ENCODE peak calls at places on chromosomes 3 and 15, in four cellular contexts. One of them, this sample, is unnamed.

GRCh38 chr15:83287541-83288027 is 3.1 kb upstream of the BNC1 start:
- DNase-seq in uterus: no peak
- DNase-seq in activated CD4-positive, alpha-beta T cell treated with anti-CD3 and anti-CD28 coated beads, Interleukin-2, amount 50 U/mL, for 4 hours: no peak
- DNase-seq in omental fat pad: no peak
- DNase-seq in this sample: no peak

GRCh38 chr3:124553178-124553577 is 177.1 kb upstream of the UMPS start:
- DNase-seq in uterus: no peak
- DNase-seq in activated CD4-positive, alpha-beta T cell treated with anti-CD3 and anti-CD28 coated beads, Interleukin-2, amount 50 U/mL, for 4 hours: no peak
- DNase-seq in omental fat pad: no peak
- DNase-seq in this sample: no peak

GRCh38 chr3:125185758-125186245 is 26.7 kb downstream of the SLC12A8 start:
- DNase-seq in uterus: no peak
- DNase-seq in activated CD4-positive, alpha-beta T cell treated with anti-CD3 and anti-CD28 coated beads, Interleukin-2, amount 50 U/mL, for 4 hours: no peak
- DNase-seq in omental fat pad: no peak
- DNase-seq in this sample: no peak

GRCh38 chr3:11810276-11810675 is 36.4 kb downstream of the TAMM41 start:
- DNase-seq in uterus: no peak
- DNase-seq in activated CD4-positive, alpha-beta T cell treated with anti-CD3 and anti-CD28 coated beads, Interleukin-2, amount 50 U/mL, for 4 hours: no peak
- DNase-seq in omental fat pad: no peak
- DNase-seq in this sample: no peak

GRCh38 chr15:40769310-40770146 is at the start of gene C15orf62:
- DNase-seq in uterus: peak; percentile 58
- DNase-seq in activated CD4-positive, alpha-beta T cell treated with anti-CD3 and anti-CD28 coated beads, Interleukin-2, amount 50 U/mL, for 4 hours: peak; percentile 72
- DNase-seq in omental fat pad: peak; percentile 37
- DNase-seq in this sample: no peak

GRCh38 chr3:113151475-113152031 is 59.8 kb upstream of the BOC start:
- DNase-seq in uterus: peak; percentile 92
- DNase-seq in activated CD4-positive, alpha-beta T cell treated with anti-CD3 and anti-CD28 coated beads, Interleukin-2, amount 50 U/mL, for 4 hours: no peak
- DNase-seq in omental fat pad: no peak
- DNase-seq in this sample: no peak

GRCh38 chr3:113747719-113748046 is 848 bp downstream of the ATP6V1A start:
- DNase-seq in uterus: no peak
- DNase-seq in activated CD4-positive, alpha-beta T cell treated with anti-CD3 and anti-CD28 coated beads, Interleukin-2, amount 50 U/mL, for 4 hours: peak; percentile 13
- DNase-seq in omental fat pad: no peak
- DNase-seq in this sample: no peak

GRCh38 chr3:73637042-73637441 is 12.3 kb upstream of the PDZRN3 start:
- DNase-seq in uterus: no peak
- DNase-seq in activated CD4-positive, alpha-beta T cell treated with anti-CD3 and anti-CD28 coated beads, Interleukin-2, amount 50 U/mL, for 4 hours: no peak
- DNase-seq in omental fat pad: no peak
- DNase-seq in this sample: no peak

GRCh38 chr3:48633743-48634142 is 1.5 kb downstream of the SLC26A6 start:
- DNase-seq in uterus: no peak
- DNase-seq in activated CD4-positive, alpha-beta T cell treated with anti-CD3 and anti-CD28 coated beads, Interleukin-2, amount 50 U/mL, for 4 hours: no peak
- DNase-seq in omental fat pad: no peak
- DNase-seq in this sample: no peak

GRCh38 chr3:179068779-179069530 is 2.7 kb downstream of the ZMAT3 start:
- DNase-seq in uterus: no peak
- DNase-seq in activated CD4-positive, alpha-beta T cell treated with anti-CD3 and anti-CD28 coated beads, Interleukin-2, amount 50 U/mL, for 4 hours: peak; percentile 32
- DNase-seq in omental fat pad: no peak
- DNase-seq in this sample: no peak

GRCh38 chr3:123158899-123159390 is 42.8 kb upstream of the SEC22A start:
- DNase-seq in uterus: no peak
- DNase-seq in activated CD4-positive, alpha-beta T cell treated with anti-CD3 and anti-CD28 coated beads, Interleukin-2, amount 50 U/mL, for 4 hours: no peak
- DNase-seq in omental fat pad: no peak
- DNase-seq in this sample: no peak

GRCh38 chr3:94226058-94226457 is 163.2 kb downstream of the NSUN3 start:
- DNase-seq in uterus: no peak
- DNase-seq in activated CD4-positive, alpha-beta T cell treated with anti-CD3 and anti-CD28 coated beads, Interleukin-2, amount 50 U/mL, for 4 hours: no peak
- DNase-seq in omental fat pad: no peak
- DNase-seq in this sample: no peak

GRCh38 chr15:57376695-57377477 is 581 bp downstream of the CGNL1 start:
- DNase-seq in uterus: peak; percentile 59
- DNase-seq in activated CD4-positive, alpha-beta T cell treated with anti-CD3 and anti-CD28 coated beads, Interleukin-2, amount 50 U/mL, for 4 hours: no peak
- DNase-seq in omental fat pad: peak; percentile 32
- DNase-seq in this sample: peak; percentile 70

GRCh38 chr15:100192092-100192695 is 149.6 kb downstream of the ADAMTS17 start:
- DNase-seq in uterus: no peak
- DNase-seq in activated CD4-positive, alpha-beta T cell treated with anti-CD3 and anti-CD28 coated beads, Interleukin-2, amount 50 U/mL, for 4 hours: no peak
- DNase-seq in omental fat pad: no peak
- DNase-seq in this sample: no peak

GRCh38 chr3:148797822-148798221 is 29.8 kb upstream of the CPB1 start:
- DNase-seq in uterus: no peak
- DNase-seq in activated CD4-positive, alpha-beta T cell treated with anti-CD3 and anti-CD28 coated beads, Interleukin-2, amount 50 U/mL, for 4 hours: no peak
- DNase-seq in omental fat pad: no peak
- DNase-seq in this sample: no peak

GRCh38 chr15:85582076-85582718 is 201.8 kb downstream of the AKAP13 start:
- DNase-seq in uterus: peak; percentile 72
- DNase-seq in activated CD4-positive, alpha-beta T cell treated with anti-CD3 and anti-CD28 coated beads, Interleukin-2, amount 50 U/mL, for 4 hours: no peak
- DNase-seq in omental fat pad: no peak
- DNase-seq in this sample: peak; percentile 35

GRCh38 chr3:39965461-39965860 is 156.1 kb downstream of the MYRIP start:
- DNase-seq in uterus: no peak
- DNase-seq in activated CD4-positive, alpha-beta T cell treated with anti-CD3 and anti-CD28 coated beads, Interleukin-2, amount 50 U/mL, for 4 hours: no peak
- DNase-seq in omental fat pad: no peak
- DNase-seq in this sample: no peak

GRCh38 chr3:61821823-61822251 is 260.5 kb downstream of the PTPRG start:
- DNase-seq in uterus: no peak
- DNase-seq in activated CD4-positive, alpha-beta T cell treated with anti-CD3 and anti-CD28 coated beads, Interleukin-2, amount 50 U/mL, for 4 hours: no peak
- DNase-seq in omental fat pad: no peak
- DNase-seq in this sample: no peak

GRCh38 chr3:143002083-143002712 is 828 bp downstream of the U2SURP start:
- DNase-seq in uterus: no peak
- DNase-seq in activated CD4-positive, alpha-beta T cell treated with anti-CD3 and anti-CD28 coated beads, Interleukin-2, amount 50 U/mL, for 4 hours: peak; percentile 2
- DNase-seq in omental fat pad: no peak
- DNase-seq in this sample: no peak

GRCh38 chr3:12159227-12159601 is 502 bp upstream of the TIMP4 start:
- DNase-seq in uterus: no peak
- DNase-seq in activated CD4-positive, alpha-beta T cell treated with anti-CD3 and anti-CD28 coated beads, Interleukin-2, amount 50 U/mL, for 4 hours: no peak
- DNase-seq in omental fat pad: no peak
- DNase-seq in this sample: no peak

GRCh38 chr15:25891108-25891507 is 28.0 kb upstream of the ATP10A start:
- DNase-seq in uterus: no peak
- DNase-seq in activated CD4-positive, alpha-beta T cell treated with anti-CD3 and anti-CD28 coated beads, Interleukin-2, amount 50 U/mL, for 4 hours: no peak
- DNase-seq in omental fat pad: no peak
- DNase-seq in this sample: no peak

GRCh38 chr3:141100531-141101320 is 49.6 kb downstream of the SPSB4 start:
- DNase-seq in uterus: peak; percentile 6
- DNase-seq in activated CD4-positive, alpha-beta T cell treated with anti-CD3 and anti-CD28 coated beads, Interleukin-2, amount 50 U/mL, for 4 hours: no peak
- DNase-seq in omental fat pad: no peak
- DNase-seq in this sample: no peak

GRCh38 chr3:150603888-150604319 is 783 bp downstream of the SELENOT start:
- DNase-seq in uterus: no peak
- DNase-seq in activated CD4-positive, alpha-beta T cell treated with anti-CD3 and anti-CD28 coated beads, Interleukin-2, amount 50 U/mL, for 4 hours: no peak
- DNase-seq in omental fat pad: no peak
- DNase-seq in this sample: peak; percentile 33

GRCh38 chr15:56739964-56740640 is 6.8 kb upstream of the ZNF280D start:
- DNase-seq in uterus: no peak
- DNase-seq in activated CD4-positive, alpha-beta T cell treated with anti-CD3 and anti-CD28 coated beads, Interleukin-2, amount 50 U/mL, for 4 hours: no peak
- DNase-seq in omental fat pad: no peak
- DNase-seq in this sample: no peak

GRCh38 chr3:47643092-47643491 is 64.4 kb upstream of the CSPG5 start:
- DNase-seq in uterus: no peak
- DNase-seq in activated CD4-positive, alpha-beta T cell treated with anti-CD3 and anti-CD28 coated beads, Interleukin-2, amount 50 U/mL, for 4 hours: no peak
- DNase-seq in omental fat pad: no peak
- DNase-seq in this sample: no peak

GRCh38 chr3:180808823-180809575 is 103.5 kb upstream of the FXR1 start:
- DNase-seq in uterus: no peak
- DNase-seq in activated CD4-positive, alpha-beta T cell treated with anti-CD3 and anti-CD28 coated beads, Interleukin-2, amount 50 U/mL, for 4 hours: no peak
- DNase-seq in omental fat pad: no peak
- DNase-seq in this sample: no peak

GRCh38 chr3:146709969-146710368 is 104.8 kb upstream of the PLSCR5 start:
- DNase-seq in uterus: no peak
- DNase-seq in activated CD4-positive, alpha-beta T cell treated with anti-CD3 and anti-CD28 coated beads, Interleukin-2, amount 50 U/mL, for 4 hours: no peak
- DNase-seq in omental fat pad: no peak
- DNase-seq in this sample: no peak

GRCh38 chr15:69802432-69802831 is 295.3 kb downstream of the TLE3 start:
- DNase-seq in uterus: no peak
- DNase-seq in activated CD4-positive, alpha-beta T cell treated with anti-CD3 and anti-CD28 coated beads, Interleukin-2, amount 50 U/mL, for 4 hours: no peak
- DNase-seq in omental fat pad: no peak
- DNase-seq in this sample: no peak

GRCh38 chr15:25501828-25502446 is 63.1 kb upstream of the UBE3A start:
- DNase-seq in uterus: no peak
- DNase-seq in activated CD4-positive, alpha-beta T cell treated with anti-CD3 and anti-CD28 coated beads, Interleukin-2, amount 50 U/mL, for 4 hours: no peak
- DNase-seq in omental fat pad: no peak
- DNase-seq in this sample: no peak

GRCh38 chr15:63990449-63990848 is 55.8 kb downstream of the DAPK2 start:
- DNase-seq in uterus: no peak
- DNase-seq in activated CD4-positive, alpha-beta T cell treated with anti-CD3 and anti-CD28 coated beads, Interleukin-2, amount 50 U/mL, for 4 hours: no peak
- DNase-seq in omental fat pad: no peak
- DNase-seq in this sample: no peak

GRCh38 chr3:90007786-90008499 is 900.5 kb downstream of the EPHA3 start:
- DNase-seq in uterus: no peak
- DNase-seq in activated CD4-positive, alpha-beta T cell treated with anti-CD3 and anti-CD28 coated beads, Interleukin-2, amount 50 U/mL, for 4 hours: no peak
- DNase-seq in omental fat pad: no peak
- DNase-seq in this sample: no peak

GRCh38 chr3:71955549-71956373 is 170.8 kb upstream of the PROK2 start:
- DNase-seq in uterus: peak; percentile 77
- DNase-seq in activated CD4-positive, alpha-beta T cell treated with anti-CD3 and anti-CD28 coated beads, Interleukin-2, amount 50 U/mL, for 4 hours: no peak
- DNase-seq in omental fat pad: peak; percentile 56
- DNase-seq in this sample: peak; percentile 64

GRCh38 chr3:101850327-101851048 is 1.2 kb downstream of the NFKBIZ start:
- DNase-seq in uterus: no peak
- DNase-seq in activated CD4-positive, alpha-beta T cell treated with anti-CD3 and anti-CD28 coated beads, Interleukin-2, amount 50 U/mL, for 4 hours: no peak
- DNase-seq in omental fat pad: no peak
- DNase-seq in this sample: no peak

GRCh38 chr3:58332575-58333179 is at the start of gene PXK:
- DNase-seq in uterus: peak; percentile 74
- DNase-seq in activated CD4-positive, alpha-beta T cell treated with anti-CD3 and anti-CD28 coated beads, Interleukin-2, amount 50 U/mL, for 4 hours: peak; percentile 69
- DNase-seq in omental fat pad: peak; percentile 42
- DNase-seq in this sample: peak; percentile 53

GRCh38 chr3:145727416-145727930 is 433.5 kb downstream of the PLOD2 start:
- DNase-seq in uterus: no peak
- DNase-seq in activated CD4-positive, alpha-beta T cell treated with anti-CD3 and anti-CD28 coated beads, Interleukin-2, amount 50 U/mL, for 4 hours: no peak
- DNase-seq in omental fat pad: no peak
- DNase-seq in this sample: no peak

GRCh38 chr3:459376-459710 is 262.8 kb downstream of the CHL1 start:
- DNase-seq in uterus: no peak
- DNase-seq in activated CD4-positive, alpha-beta T cell treated with anti-CD3 and anti-CD28 coated beads, Interleukin-2, amount 50 U/mL, for 4 hours: no peak
- DNase-seq in omental fat pad: no peak
- DNase-seq in this sample: no peak

GRCh38 chr15:52233405-52233804 is 42.2 kb upstream of the GNB5 start:
- DNase-seq in uterus: no peak
- DNase-seq in activated CD4-positive, alpha-beta T cell treated with anti-CD3 and anti-CD28 coated beads, Interleukin-2, amount 50 U/mL, for 4 hours: no peak
- DNase-seq in omental fat pad: no peak
- DNase-seq in this sample: no peak

GRCh38 chr3:17535173-17535730 is 207.2 kb downstream of the TBC1D5 start:
- DNase-seq in uterus: no peak
- DNase-seq in activated CD4-positive, alpha-beta T cell treated with anti-CD3 and anti-CD28 coated beads, Interleukin-2, amount 50 U/mL, for 4 hours: no peak
- DNase-seq in omental fat pad: no peak
- DNase-seq in this sample: no peak

This sample was measured in tibial nerve.